ENCODE peak calls at places on chromosomes 5 and 9, in nine cellular contexts. R is glutamatergic neuron, T is endothelial cell, Q is lower lobe of right lung, K is body of pancreas, V is RWPE1, F is BJ, A is mesothelial cell of epicardium, Z is WERI-Rb-1. C is an unnamed sample.

GRCh38 chr9:108639736-108640135 is 216.1 kb downstream of the ACTL7B start:
- DNase-seq in R (no peak), V (no peak), Z (no peak), A (no peak), T (no peak), Q (no peak), K (no peak), F (no peak), C (peak; percentile 41)

GRCh38 chr5:107669543-107670027 is 1.2 kb downstream of the EFNA5 start:
- DNase-seq in Z (peak; percentile 10), V (peak; percentile 42), R (peak; percentile 53), F (no peak), T (peak; percentile 52), Q (peak; percentile 52), K (peak; percentile 13), A (peak; percentile 63), C (no peak)

GRCh38 chr9:107177243-107177839 is 105.7 kb upstream of the RAD23B start:
- DNase-seq in V (no peak), T (no peak), F (no peak), R (no peak), Q (no peak), A (no peak), K (no peak), Z (no peak), C (no peak)

GRCh38 chr9:70156729-70157128 is 102.0 kb upstream of the SMC5 start:
- DNase-seq in K (no peak), A (no peak), Q (no peak), F (no peak), Z (no peak), T (no peak), R (no peak), V (no peak), C (peak; percentile 38)

GRCh38 chr5:33576726-33577620 is 136.2 kb downstream of the TARS1 start:
- DNase-seq in V (no peak), R (no peak), F (no peak), Q (no peak), K (no peak), Z (no peak), T (no peak), A (no peak), C (no peak)

GRCh38 chr9:77424993-77425392 is 223.1 kb downstream of the GNA14 start:
- DNase-seq in V (no peak), K (no peak), R (no peak), T (no peak), A (no peak), Q (no peak), Z (no peak), F (no peak), C (no peak)

GRCh38 chr5:169602535-169602934 is 19.0 kb downstream of the SPDL1 start:
- DNase-seq in R (no peak), V (no peak), Q (no peak), K (no peak), T (no peak), Z (no peak), A (no peak), F (peak; percentile 54), C (peak; percentile 34)

GRCh38 chr9:97954550-97954989 is 16.6 kb upstream of the HEMGN start:
- DNase-seq in Z (peak; percentile 86), T (peak; percentile 52), A (no peak), Q (no peak), R (peak; percentile 40), F (no peak), V (peak; percentile 84), K (peak; percentile 68), C (no peak)

GRCh38 chr9:137244486-137245449 is 3.7 kb downstream of the TUBB4B start:
- DNase-seq in A (no peak), K (no peak), Q (no peak), R (no peak), T (no peak), F (no peak), V (no peak), Z (no peak), C (no peak)

GRCh38 chr5:25540628-25541027 is 895.9 kb upstream of the CDH10 start:
- DNase-seq in R (no peak), Z (no peak), T (no peak), V (no peak), K (no peak), A (no peak), Q (no peak), F (no peak), C (no peak)

DNA sequence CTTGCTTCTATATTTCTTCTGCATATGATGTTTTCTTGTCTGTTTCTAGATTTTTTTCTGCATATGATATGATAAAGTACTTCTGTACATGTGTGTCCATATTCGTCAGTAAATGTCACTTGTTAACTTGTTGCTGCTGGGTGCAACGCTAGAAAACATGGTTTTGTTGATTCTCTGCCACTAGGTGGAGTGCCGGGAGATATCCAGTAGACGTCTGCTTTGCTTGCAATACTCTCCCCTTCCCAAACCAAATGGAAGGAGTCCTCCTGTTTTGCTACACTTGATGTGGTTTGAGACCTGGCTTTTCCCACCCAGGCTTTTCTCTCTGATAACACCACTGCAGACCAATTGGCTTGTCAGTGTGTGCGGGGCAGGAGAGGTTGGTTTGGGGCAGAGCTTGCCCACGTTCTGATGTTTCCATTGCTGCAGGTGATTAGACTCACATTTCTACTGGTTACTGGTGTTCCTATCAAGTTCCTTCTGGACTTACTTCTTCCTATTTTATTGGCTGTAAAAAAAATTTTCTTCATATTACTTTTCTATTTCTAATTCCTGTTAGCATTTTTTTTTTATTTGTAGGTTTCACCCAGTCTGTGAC is 900.0 kb upstream of the CDH10 start:
- DNase-seq in A (no peak), T (peak; percentile 59), F (no peak), K (peak; percentile 16), Q (no peak), R (peak; percentile 43), Z (peak; percentile 67), V (peak; percentile 26), C (no peak)
- TF ChIP-seq CTCF in A (peak; percentile 21), T (peak; percentile 73), F (no peak), K (peak; percentile 33), Q (peak; percentile 43), R (peak; percentile 79), Z (peak; percentile 73), V (peak; percentile 63), C (peak; percentile 14)

GRCh38 chr9:37998881-37999311 is 70.1 kb downstream of the SHB start:
- DNase-seq in V (no peak), T (no peak), K (peak; percentile 37), Q (peak; percentile 64), F (no peak), A (no peak), Z (no peak), R (no peak), C (no peak)

GRCh38 chr9:38000735-38001134 is 68.3 kb downstream of the SHB start:
- DNase-seq in T (no peak), Z (no peak), F (no peak), A (no peak), Q (no peak), R (no peak), V (no peak), K (no peak), C (no peak)

GRCh38 chr9:38001430-38001829 is 67.6 kb downstream of the SHB start:
- DNase-seq in Z (no peak), T (no peak), A (no peak), Q (no peak), F (no peak), V (no peak), K (no peak), R (no peak), C (no peak)

GRCh38 chr9:37999501-38000189 is 69.4 kb downstream of the SHB start:
- DNase-seq in F (no peak), Z (no peak), T (no peak), A (no peak), R (no peak), K (no peak), Q (no peak), V (peak; percentile 80), C (no peak)

DNA sequence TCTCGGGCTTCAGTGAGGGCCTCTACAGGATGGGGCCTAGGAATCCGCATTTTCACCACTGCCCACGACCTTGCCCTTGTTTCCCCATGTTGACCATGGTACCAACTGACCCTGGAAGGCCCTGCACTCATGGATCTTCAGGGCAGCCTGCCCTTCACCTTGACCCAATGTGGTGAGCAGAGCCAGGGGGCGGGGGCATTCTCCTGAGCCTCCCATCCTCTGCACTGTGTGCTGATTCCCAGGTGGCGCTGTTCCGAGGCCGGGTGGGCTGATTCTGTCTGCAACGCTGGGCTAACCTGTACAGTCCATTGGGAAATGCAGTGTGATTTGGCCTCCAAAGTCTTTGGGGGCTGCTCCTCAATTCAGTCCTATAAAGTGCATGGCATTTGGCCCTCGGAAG is 68.7 kb downstream of the SHB start:
- DNase-seq in A (no peak), T (no peak), Z (no peak), R (no peak), V (no peak), K (no peak), F (no peak), Q (no peak), C (no peak)
- TF ChIP-seq CTCF in A (no peak), T (no peak), Z (peak; percentile 50), R (no peak), V (no peak), K (no peak), F (no peak), Q (no peak), C (no peak)

GRCh38 chr5:149932445-149933350 is 11.9 kb downstream of the PDE6A start:
- DNase-seq in Z (no peak), F (no peak), V (no peak), K (peak; percentile 13), R (no peak), T (peak; percentile 20), A (no peak), Q (no peak), C (no peak)
- TF ChIP-seq CTCF in Z (no peak), F (no peak), V (no peak), K (peak; percentile 41), R (peak; percentile 17), T (no peak), A (no peak), Q (peak; percentile 29), C (peak; percentile 38)

GRCh38 chr5:168072665-168073064 is 218.8 kb upstream of the WWC1 start:
- DNase-seq in Q (no peak), R (no peak), K (no peak), T (no peak), F (no peak), Z (no peak), A (no peak), V (no peak), C (no peak)

GRCh38 chr5:168073991-168074800 is 217.2 kb upstream of the WWC1 start:
- DNase-seq in F (no peak), A (no peak), V (no peak), Z (no peak), Q (no peak), T (no peak), K (no peak), R (no peak), C (peak; percentile 75)

GRCh38 chr5:168075387-168075786 is 216.1 kb upstream of the WWC1 start:
- DNase-seq in T (no peak), R (no peak), K (no peak), F (no peak), A (no peak), V (no peak), Z (no peak), Q (no peak), C (no peak)

GRCh38 chr5:168073311-168073710 is 218.1 kb upstream of the WWC1 start:
- DNase-seq in T (no peak), Q (no peak), Z (no peak), K (no peak), F (no peak), R (no peak), A (no peak), V (no peak), C (no peak)

DNA sequence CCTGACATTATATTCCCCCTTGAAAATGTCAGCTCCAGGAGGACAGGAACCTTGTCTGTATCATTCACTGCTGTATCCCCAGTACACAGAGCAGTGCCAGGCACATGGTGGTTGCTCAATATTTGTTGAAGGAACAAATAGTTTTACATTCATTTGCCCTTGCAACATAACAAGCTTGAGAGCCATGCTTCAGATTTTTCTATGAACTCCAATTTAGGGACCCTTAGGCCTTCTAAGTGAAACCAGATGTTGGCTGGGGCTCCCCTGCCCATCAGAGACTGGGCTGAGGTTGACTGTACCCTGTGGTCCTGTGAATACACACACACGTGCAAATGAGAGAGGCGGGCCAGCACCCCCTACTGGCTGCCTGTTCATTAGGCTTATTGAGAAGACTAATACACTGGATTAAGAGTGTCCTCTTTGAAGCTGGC is 214.9 kb upstream of the WWC1 start:
- DNase-seq in F (no peak), K (no peak), T (peak; percentile 42), Z (peak; percentile 72), R (peak; percentile 67), A (no peak), Q (peak; percentile 53), V (no peak), C (peak; percentile 96)
- TF ChIP-seq CTCF in F (peak; percentile 73), K (peak; percentile 11), T (peak; percentile 51), Z (peak; percentile 72), R (peak; percentile 55), A (no peak), Q (peak; percentile 40), V (peak; percentile 28), C (peak; percentile 64)